ENCODE peak calls at places on chromosomes 13 and 19, in five cellular contexts. T, P, Z, R and G are unnamed samples. For H3K36me3, the result is how much of the 10 kb centered on the place peaks cover.

GRCh38 chr19:1234670-1235380 is 3.0 kb downstream of the CBARP start:
- DNase-seq in T (no peak), P (no peak), Z (no peak), R (no peak), G (no peak)

GRCh38 chr13:103656329-103656728 is 590.1 kb upstream of the SLC10A2 start:
- DNase-seq in T (no peak), P (no peak), Z (no peak), R (no peak), G (peak)

GRCh38 chr19:48330012-48330681 is 4.8 kb downstream of the EMP3 start:
- DNase-seq in T (peak), P (no peak), Z (peak), R (peak), G (peak)

GRCh38 chr19:47028372-47028672 is 8.7 kb downstream of the NPAS1 start:
- DNase-seq in T (no peak), P (no peak), Z (no peak), R (no peak), G (peak)

GRCh38 chr13:48110930-48111721 is 16.2 kb upstream of the MED4 start:
- DNase-seq in T (no peak), P (no peak), Z (peak), R (no peak), G (no peak)

GRCh38 chr19:36121486-36122124 is 6.3 kb downstream of the TBCB start:
- DNase-seq in T (no peak), P (no peak), Z (no peak), R (no peak), G (no peak)

GRCh38 chr19:15115080-15115479 is 7.9 kb downstream of the SYDE1 start:
- DNase-seq in T (no peak), P (no peak), Z (peak), R (peak), G (no peak)

GRCh38 chr19:32874605-32875004 is 5.0 kb upstream of the SLC7A9 start:
- DNase-seq in T (no peak), P (no peak), Z (no peak), R (no peak), G (no peak)

GRCh38 chr13:29496241-29496712 is 99.2 kb downstream of the SLC7A1 start:
- DNase-seq in T (no peak), P (no peak), Z (no peak), R (no peak), G (no peak)

GRCh38 chr19:29004796-29005195 is 208.2 kb downstream of the UQCRFS1 start:
- DNase-seq in T (no peak), P (no peak), Z (no peak), R (no peak), G (no peak)

GRCh38 chr13:52852444-52852843 is 4.0 kb upstream of the PCDH8 start:
- DNase-seq in T (no peak), P (no peak), Z (no peak), R (no peak), G (no peak)

GRCh38 chr13:95451656-95452055 is 100.9 kb upstream of the CLDN10 start:
- DNase-seq in T (no peak), P (no peak), Z (peak), R (no peak), G (no peak)

GRCh38 chr13:95452376-95452775 is 100.1 kb upstream of the CLDN10 start:
- DNase-seq in T (no peak), P (no peak), Z (peak), R (no peak), G (no peak)

GRCh38 chr13:95455782-95456181 is 96.7 kb upstream of the CLDN10 start:
- DNase-seq in T (no peak), P (no peak), Z (no peak), R (no peak), G (no peak)

GRCh38 chr13:95457294-95457693 is 95.2 kb upstream of the CLDN10 start:
- DNase-seq in T (no peak), P (no peak), Z (no peak), R (no peak), G (no peak)

DNA sequence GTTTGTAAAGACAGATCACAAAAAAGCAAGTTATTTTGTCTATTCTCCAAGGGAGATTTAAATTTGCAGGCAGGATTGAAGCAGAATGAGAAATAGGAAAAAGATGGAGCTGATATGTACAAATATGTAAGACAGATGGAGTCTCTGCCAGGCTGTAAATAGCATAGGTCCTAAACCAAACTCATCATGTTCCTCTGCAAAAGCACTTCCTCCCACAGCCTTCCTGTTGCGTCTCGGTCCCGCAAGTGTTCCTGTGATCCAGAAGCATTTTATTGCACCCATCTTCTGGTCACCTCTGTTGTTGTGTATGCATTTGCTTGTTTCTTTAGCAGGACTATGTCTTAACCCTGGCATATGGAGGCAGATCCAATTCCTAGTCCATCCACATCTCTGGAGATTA is 95.7 kb upstream of the CLDN10 start:
- DNase-seq in T (no peak), P (no peak), Z (no peak), R (no peak), G (no peak)
- H3K36me3 ChIP-seq in T (under half), P (under half), Z (under half), R (under half), G (under half)

GRCh38 chr19:42102877-42103276 is 26.9 kb downstream of the ZNF574 start:
- DNase-seq in T (no peak), P (no peak), Z (no peak), R (no peak), G (no peak)
- H3K36me3 ChIP-seq in T (under half), P (under half), Z (under half), R (under half), G (under half)

DNA sequence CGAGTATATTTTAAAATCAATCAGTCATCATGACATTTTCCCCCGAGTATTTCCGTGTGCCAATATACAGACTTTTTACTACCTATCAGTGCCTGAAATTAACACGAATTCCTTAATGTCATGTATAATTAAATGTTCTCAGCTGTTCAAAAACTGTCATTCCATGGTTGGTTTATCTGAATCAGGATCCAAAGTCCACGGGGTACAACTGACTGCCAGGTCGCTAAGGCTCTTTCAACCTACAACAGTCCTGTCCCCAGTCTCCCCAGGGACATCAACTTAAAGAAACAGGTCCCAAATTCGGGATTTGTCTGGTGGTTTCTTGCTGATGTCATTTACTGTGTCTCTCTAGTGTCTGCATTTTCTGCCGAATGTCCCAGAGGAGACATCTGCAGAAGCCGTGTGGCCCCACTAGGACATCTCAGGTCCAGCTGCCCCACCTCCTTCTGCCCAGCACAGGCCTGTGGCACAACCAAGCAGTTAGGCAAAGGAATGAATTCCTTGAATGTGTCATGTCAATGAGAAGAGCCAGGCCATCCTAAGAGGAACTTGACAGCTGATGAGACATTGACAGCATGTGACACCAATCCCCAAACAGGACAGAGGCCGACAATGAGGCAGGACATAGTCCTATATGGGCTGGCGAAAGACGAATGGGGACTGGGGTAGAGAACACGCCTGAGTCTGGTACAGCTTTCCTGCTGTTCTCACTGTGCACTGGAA is 109.5 kb downstream of the STK24 start:
- DNase-seq in T (no peak), P (no peak), Z (no peak), R (no peak), G (no peak)
- H3K36me3 ChIP-seq in T (half or more), P (under half), Z (under half), R (under half), G (under half)

DNA sequence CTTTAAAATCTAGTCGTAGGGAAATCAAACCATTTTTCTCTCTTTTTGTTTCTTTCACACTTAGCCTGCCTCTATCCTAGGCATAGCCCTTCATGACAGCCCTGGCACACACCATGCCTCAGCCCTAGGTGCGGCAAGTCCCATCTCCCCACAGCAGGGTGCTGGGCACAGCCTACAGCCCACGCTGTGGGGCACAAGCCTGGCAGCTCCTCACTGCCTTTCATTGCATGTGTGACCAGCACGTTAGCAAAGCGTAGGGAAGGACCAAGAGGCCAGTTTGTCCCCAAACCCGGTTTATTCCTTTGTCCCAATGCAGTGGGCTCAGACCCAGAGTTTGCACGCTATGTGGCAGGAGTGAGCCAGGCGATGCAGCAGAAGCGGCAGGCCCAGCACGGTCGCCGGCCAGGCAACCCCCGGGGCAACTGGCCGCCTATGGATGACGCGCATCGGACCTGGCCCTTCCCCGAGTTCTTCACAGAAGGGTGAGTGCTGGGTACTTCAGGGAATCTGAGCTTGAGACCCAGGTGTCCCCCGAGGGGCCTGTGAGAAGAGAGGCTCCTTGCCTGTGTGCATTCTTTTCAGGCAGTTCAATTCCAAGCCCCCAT is 17.3 kb upstream of the GPI start:
- DNase-seq in T (no peak), P (no peak), Z (no peak), R (no peak), G (no peak)
- H3K36me3 ChIP-seq in T (half or more), P (under half), Z (under half), R (under half), G (under half)

GRCh38 chr13:30690282-30691188 is 44.8 kb upstream of the ALOX5AP start:
- DNase-seq in T (no peak), P (no peak), Z (peak), R (peak), G (no peak)
- H3K36me3 ChIP-seq in T (under half), P (under half), Z (under half), R (under half), G (under half)

GRCh38 chr13:95195146-95195545 is 106.1 kb downstream of the ABCC4 start:
- DNase-seq in T (no peak), P (no peak), Z (no peak), R (no peak), G (no peak)
- H3K36me3 ChIP-seq in T (under half), P (under half), Z (under half), R (under half), G (under half)

GRCh38 chr19:49799271-49799797 is 13.8 kb downstream of the FUZ start:
- DNase-seq in T (no peak), P (no peak), Z (no peak), R (no peak), G (no peak)

GRCh38 chr19:49800771-49801170 is 12.3 kb downstream of the FUZ start:
- DNase-seq in T (no peak), P (no peak), Z (no peak), R (no peak), G (no peak)

GRCh38 chr19:49799798-49800376 is 13.2 kb downstream of the FUZ start:
- DNase-seq in T (no peak), P (no peak), Z (no peak), R (no peak), G (peak)

GRCh38 chr19:49801401-49801888 is 11.6 kb downstream of the FUZ start:
- DNase-seq in T (no peak), P (no peak), Z (no peak), R (no peak), G (no peak)

GRCh38 chr19:49798574-49798973 is 14.5 kb downstream of the FUZ start:
- DNase-seq in T (no peak), P (no peak), Z (no peak), R (no peak), G (no peak)
- H3K36me3 ChIP-seq in T (half or more), P (half or more), Z (under half), R (under half), G (under half)

DNA sequence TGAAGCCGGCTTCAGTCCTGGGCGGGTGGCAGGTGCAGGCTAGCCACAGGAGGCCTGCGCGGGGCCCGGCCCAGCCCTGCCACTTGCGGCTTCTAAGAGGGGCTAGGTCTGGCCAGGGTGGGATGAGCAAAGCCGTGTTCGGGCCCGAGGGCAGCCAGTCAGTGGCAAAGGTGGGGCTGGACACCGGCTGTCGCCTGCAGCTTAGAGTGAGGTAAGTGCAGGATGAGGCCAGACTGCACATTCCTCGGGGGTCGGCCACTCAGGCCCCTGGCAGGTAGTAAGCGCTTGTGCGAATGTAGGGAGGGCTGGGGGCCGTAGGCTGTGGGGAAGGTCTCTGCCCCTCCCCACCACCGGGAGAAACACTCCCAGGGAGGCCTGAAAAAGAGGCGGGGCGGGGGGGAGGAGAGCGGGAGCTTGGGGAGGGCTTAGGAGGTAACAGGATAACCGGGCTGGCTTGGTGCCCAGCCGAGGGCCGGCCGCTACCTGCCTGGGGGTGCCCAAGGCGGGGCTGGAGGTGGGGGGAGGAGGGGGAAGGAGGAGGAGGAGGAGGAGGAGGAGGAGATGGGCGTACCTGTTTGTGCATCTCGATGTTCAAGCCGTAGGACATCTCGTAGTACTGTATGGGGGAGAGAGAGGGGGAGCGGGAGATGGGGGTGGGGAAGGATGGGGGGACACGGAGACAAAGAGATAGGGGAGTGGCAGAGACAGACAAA is 6.4 kb downstream of the TLE5 start:
- DNase-seq in T (no peak), P (no peak), Z (no peak), R (peak), G (peak)
- H3K36me3 ChIP-seq in T (half or more), P (under half), Z (under half), R (under half), G (under half)

DNA sequence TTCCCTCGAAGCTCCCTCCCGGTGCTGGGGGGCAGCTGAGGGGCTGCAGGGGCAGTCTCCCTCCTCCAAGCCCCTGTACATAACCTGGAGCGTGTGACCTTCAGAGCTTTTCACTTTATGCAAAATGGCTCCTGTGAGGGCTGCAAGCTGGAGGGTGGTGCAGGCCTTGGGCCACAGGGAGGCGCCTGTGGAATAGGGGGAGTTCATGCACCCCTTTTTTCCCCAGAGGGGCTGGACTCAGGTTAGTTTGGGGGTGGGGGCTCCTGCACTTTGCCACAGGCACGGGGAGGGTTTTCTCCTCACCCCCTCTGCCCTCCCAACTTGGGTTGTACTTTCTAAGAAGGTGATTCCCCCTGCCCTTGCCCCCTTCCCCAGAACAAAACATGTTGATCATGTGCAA is 6.6 kb upstream of the PRR19 start:
- DNase-seq in T (no peak), P (no peak), Z (no peak), R (no peak), G (no peak)
- H3K36me3 ChIP-seq in T (half or more), P (under half), Z (under half), R (under half), G (under half)